ENCODE peak calls at places on chromosomes 16 and 17, in seven cellular contexts. Z is activated CD8-positive, alpha-beta memory T cell treated with anti-CD3 and anti-CD28 coated beads for 1 hour; D is stimulated activated CD8-positive, alpha-beta memory T cell treated with anti-CD3 and anti-CD28 coated beads, Interleukin-15, amount 100 ng/mL, for 1 hour; J is epithelial cell of prostate; I is hypothalamus; W is EL; Q is NCI-H1930. L is an unnamed sample.

GRCh38 chr16:53678155-53678554 is 25.5 kb downstream of the RPGRIP1L start:
- DNase-seq in D (no peak), J (no peak), W (no peak), I (no peak), Z (no peak), Q (no peak), L (no peak)

GRCh38 chr17:79530361-79531105 is 80.3 kb downstream of the RBFOX3 start:
- DNase-seq in J (no peak), Z (no peak), D (no peak), I (no peak), Q (no peak), W (no peak), L (no peak)

GRCh38 chr16:88613911-88614817 is 24.2 kb upstream of the IL17C start:
- DNase-seq in W (no peak), J (no peak), Q (no peak), I (no peak), Z (no peak), D (no peak), L (no peak)

GRCh38 chr16:84829168-84829965 is 9.6 kb downstream of the CRISPLD2 start:
- DNase-seq in Z (no peak), W (peak), J (no peak), Q (no peak), I (no peak), D (no peak), L (no peak)

GRCh38 chr17:38338053-38338452 is 5.7 kb downstream of the GPR179 start:
- DNase-seq in D (no peak), W (no peak), Q (no peak), J (no peak), Z (no peak), I (no peak), L (no peak)

GRCh38 chr17:40672654-40673053 is 7.7 kb upstream of the KRT222 start:
- DNase-seq in I (no peak), W (no peak), Z (no peak), J (no peak), Q (no peak), D (no peak), L (no peak)

GRCh38 chr17:55527520-55528118 is 16.4 kb upstream of the SMIM36 start:
- DNase-seq in W (peak), I (no peak), Z (no peak), D (no peak), J (no peak), Q (peak), L (no peak)

GRCh38 chr16:86355538-86355937 is 154.8 kb upstream of the FOXF1 start:
- DNase-seq in D (no peak), Z (no peak), W (peak), I (no peak), J (no peak), Q (no peak), L (no peak)

GRCh38 chr16:86224126-86224525 is 286.2 kb upstream of the FOXF1 start:
- DNase-seq in I (no peak), J (no peak), D (no peak), Z (no peak), W (no peak), Q (no peak), L (no peak)

GRCh38 chr16:65118866-65119265 is 3.0 kb downstream of the CDH11 start:
- DNase-seq in D (no peak), I (no peak), Q (no peak), Z (no peak), J (no peak), W (peak), L (no peak)

GRCh38 chr17:80413771-80414507 is 1.0 kb upstream of the ENDOV start:
- DNase-seq in D (no peak), I (no peak), W (no peak), Q (no peak), J (no peak), Z (no peak), L (no peak)

GRCh38 chr16:58105619-58106018 is 23.6 kb downstream of the CFAP20 start:
- DNase-seq in J (no peak), Z (no peak), Q (no peak), D (no peak), I (no peak), W (no peak), L (no peak)

GRCh38 chr16:85767569-85767968 is 16.7 kb upstream of the C16orf74 start:
- DNase-seq in Z (no peak), I (no peak), W (peak), Q (no peak), D (no peak), J (no peak), L (peak)

GRCh38 chr17:27206447-27206846 is 87.5 kb upstream of the WSB1 start:
- DNase-seq in Z (no peak), W (peak), J (no peak), I (no peak), D (no peak), Q (no peak), L (no peak)

GRCh38 chr17:1871743-1872142 is 41.9 kb downstream of the RPA1 start:
- DNase-seq in I (no peak), J (no peak), W (no peak), Z (no peak), Q (no peak), D (no peak), L (no peak)

GRCh38 chr17:27915715-27916114 is 22.6 kb upstream of the LYRM9 start:
- DNase-seq in D (no peak), J (no peak), Q (no peak), Z (no peak), I (no peak), W (no peak), L (no peak)

GRCh38 chr17:30376621-30377452 is 1.9 kb upstream of the CPD start:
- DNase-seq in J (peak), W (peak), Q (peak), D (no peak), Z (no peak), I (peak), L (no peak)

GRCh38 chr17:19812407-19812806 is 55.3 kb downstream of the ULK2 start:
- DNase-seq in Q (no peak), J (no peak), Z (no peak), D (no peak), W (no peak), I (peak), L (no peak)

GRCh38 chr17:44221072-44221861 is 1.8 kb upstream of the UBTF start:
- DNase-seq in I (peak), J (no peak), Z (no peak), W (peak), Q (peak), D (no peak), L (peak)

GRCh38 chr16:89052824-89053724 is 40.6 kb upstream of the ACSF3 start:
- DNase-seq in D (no peak), Q (peak), Z (no peak), I (peak), W (no peak), J (peak), L (peak)

GRCh38 chr16:57825298-57826039 is 23.2 kb upstream of the KIFC3 start:
- DNase-seq in D (no peak), W (no peak), Q (no peak), Z (no peak), I (no peak), J (no peak), L (no peak)

GRCh38 chr17:78325076-78325712 is 34.7 kb downstream of the SOCS3 start:
- DNase-seq in Z (no peak), W (peak), I (no peak), J (no peak), Q (no peak), D (no peak), L (no peak)

GRCh38 chr17:80862341-80862969 is 129.2 kb upstream of the CHMP6 start:
- DNase-seq in I (no peak), D (no peak), W (no peak), Z (no peak), Q (no peak), J (no peak), L (no peak)

GRCh38 chr17:48427598-48427997 is 2.4 kb downstream of the SKAP1 start:
- DNase-seq in I (no peak), D (peak), Z (no peak), Q (no peak), W (no peak), J (no peak), L (no peak)

GRCh38 chr16:85191341-85191965 is 79.2 kb upstream of the CIBAR2 start:
- DNase-seq in Z (no peak), I (no peak), Q (no peak), W (no peak), D (no peak), J (no peak), L (no peak)

GRCh38 chr16:27164280-27164837 is 39.0 kb upstream of the KDM8 start:
- DNase-seq in W (no peak), D (no peak), Z (no peak), I (no peak), Q (no peak), J (no peak), L (no peak)

GRCh38 chr17:41919840-41920579 is 1.3 kb upstream of the ACLY start:
- DNase-seq in Z (no peak), W (no peak), I (no peak), J (no peak), Q (no peak), D (no peak), L (peak)

GRCh38 chr16:57999971-58000705 is at the start of gene ZNF319:
- DNase-seq in Z (no peak), W (no peak), J (no peak), D (no peak), Q (no peak), I (no peak), L (no peak)

GRCh38 chr17:65055708-65056638 is 567 bp downstream of the GNA13 start:
- DNase-seq in Q (no peak), J (no peak), D (no peak), Z (no peak), W (peak), I (peak), L (no peak)

L was measured in foreskin keratinocyte.